ENCODE peak calls at places on chromosomes 6 and 20, in seven cellular contexts. One of them, this sample, is unnamed.

GRCh38 chr6:136525586-136526195 is 24.5 kb downstream of the MAP7 start:
- DNase-seq in foreskin keratinocyte: peak
- DNase-seq in BE2C: peak
- DNase-seq in HL-60: no peak
- DNase-seq in lower leg skin: no peak
- DNase-seq in fibroblast of the aortic adventitia: no peak
- DNase-seq in kidney: no peak
- DNase-seq in this sample: no peak

GRCh38 chr6:7661364-7661763 is 64.5 kb upstream of the BMP6 start:
- DNase-seq in lower leg skin: no peak
- DNase-seq in BE2C: no peak
- DNase-seq in fibroblast of the aortic adventitia: no peak
- DNase-seq in foreskin keratinocyte: no peak
- DNase-seq in kidney: no peak
- DNase-seq in HL-60: no peak
- DNase-seq in this sample: no peak

GRCh38 chr6:28544211-28544610 is 18.5 kb downstream of the GPX5 start:
- DNase-seq in fibroblast of the aortic adventitia: no peak
- DNase-seq in kidney: no peak
- DNase-seq in lower leg skin: no peak
- DNase-seq in HL-60: no peak
- DNase-seq in BE2C: no peak
- DNase-seq in foreskin keratinocyte: no peak
- DNase-seq in this sample: no peak

GRCh38 chr6:131063028-131063763 is at the start of gene EPB41L2:
- DNase-seq in foreskin keratinocyte: peak
- DNase-seq in BE2C: peak
- DNase-seq in HL-60: no peak
- DNase-seq in lower leg skin: peak
- DNase-seq in kidney: peak
- DNase-seq in fibroblast of the aortic adventitia: peak
- DNase-seq in this sample: peak

GRCh38 chr20:51583073-51583472 is 40.6 kb upstream of the NFATC2 start:
- DNase-seq in HL-60: no peak
- DNase-seq in lower leg skin: no peak
- DNase-seq in kidney: no peak
- DNase-seq in fibroblast of the aortic adventitia: no peak
- DNase-seq in foreskin keratinocyte: no peak
- DNase-seq in BE2C: no peak
- DNase-seq in this sample: no peak

GRCh38 chr6:37546141-37546871 is 46.6 kb upstream of the CCDC167 start:
- DNase-seq in BE2C: peak
- DNase-seq in lower leg skin: no peak
- DNase-seq in HL-60: no peak
- DNase-seq in kidney: no peak
- DNase-seq in foreskin keratinocyte: peak
- DNase-seq in fibroblast of the aortic adventitia: no peak
- DNase-seq in this sample: no peak

GRCh38 chr20:11048739-11049138 is 374.9 kb upstream of the JAG1 start:
- DNase-seq in fibroblast of the aortic adventitia: no peak
- DNase-seq in HL-60: no peak
- DNase-seq in BE2C: no peak
- DNase-seq in kidney: no peak
- DNase-seq in lower leg skin: no peak
- DNase-seq in foreskin keratinocyte: peak
- DNase-seq in this sample: no peak

GRCh38 chr6:168699631-168700315 is 258.8 kb downstream of the SMOC2 start:
- DNase-seq in BE2C: no peak
- DNase-seq in foreskin keratinocyte: no peak
- DNase-seq in kidney: peak
- DNase-seq in lower leg skin: no peak
- DNase-seq in fibroblast of the aortic adventitia: peak
- DNase-seq in HL-60: no peak
- DNase-seq in this sample: no peak

GRCh38 chr20:22827916-22828315 is 207.2 kb upstream of the SSTR4 start:
- DNase-seq in kidney: no peak
- DNase-seq in lower leg skin: no peak
- DNase-seq in fibroblast of the aortic adventitia: no peak
- DNase-seq in foreskin keratinocyte: peak
- DNase-seq in BE2C: no peak
- DNase-seq in HL-60: no peak
- DNase-seq in this sample: no peak

GRCh38 chr6:125823180-125823579 is 32.4 kb downstream of the NCOA7 start:
- DNase-seq in kidney: no peak
- DNase-seq in lower leg skin: no peak
- DNase-seq in BE2C: no peak
- DNase-seq in fibroblast of the aortic adventitia: no peak
- DNase-seq in foreskin keratinocyte: no peak
- DNase-seq in HL-60: no peak
- DNase-seq in this sample: no peak

GRCh38 chr6:52663120-52663934 is 7.6 kb upstream of the TMEM14A start:
- DNase-seq in HL-60: no peak
- DNase-seq in foreskin keratinocyte: no peak
- DNase-seq in fibroblast of the aortic adventitia: peak
- DNase-seq in BE2C: peak
- DNase-seq in kidney: no peak
- DNase-seq in lower leg skin: no peak
- DNase-seq in this sample: peak

GRCh38 chr6:33719326-33719987 is 8.0 kb upstream of the UQCC2 start:
- DNase-seq in lower leg skin: no peak
- DNase-seq in BE2C: no peak
- DNase-seq in kidney: no peak
- DNase-seq in HL-60: no peak
- DNase-seq in foreskin keratinocyte: no peak
- DNase-seq in fibroblast of the aortic adventitia: no peak
- DNase-seq in this sample: no peak

GRCh38 chr20:34581341-34582189 is 23.0 kb downstream of the MAP1LC3A start:
- DNase-seq in kidney: no peak
- DNase-seq in BE2C: no peak
- DNase-seq in fibroblast of the aortic adventitia: peak
- DNase-seq in HL-60: no peak
- DNase-seq in foreskin keratinocyte: peak
- DNase-seq in lower leg skin: no peak
- DNase-seq in this sample: no peak

DNA sequence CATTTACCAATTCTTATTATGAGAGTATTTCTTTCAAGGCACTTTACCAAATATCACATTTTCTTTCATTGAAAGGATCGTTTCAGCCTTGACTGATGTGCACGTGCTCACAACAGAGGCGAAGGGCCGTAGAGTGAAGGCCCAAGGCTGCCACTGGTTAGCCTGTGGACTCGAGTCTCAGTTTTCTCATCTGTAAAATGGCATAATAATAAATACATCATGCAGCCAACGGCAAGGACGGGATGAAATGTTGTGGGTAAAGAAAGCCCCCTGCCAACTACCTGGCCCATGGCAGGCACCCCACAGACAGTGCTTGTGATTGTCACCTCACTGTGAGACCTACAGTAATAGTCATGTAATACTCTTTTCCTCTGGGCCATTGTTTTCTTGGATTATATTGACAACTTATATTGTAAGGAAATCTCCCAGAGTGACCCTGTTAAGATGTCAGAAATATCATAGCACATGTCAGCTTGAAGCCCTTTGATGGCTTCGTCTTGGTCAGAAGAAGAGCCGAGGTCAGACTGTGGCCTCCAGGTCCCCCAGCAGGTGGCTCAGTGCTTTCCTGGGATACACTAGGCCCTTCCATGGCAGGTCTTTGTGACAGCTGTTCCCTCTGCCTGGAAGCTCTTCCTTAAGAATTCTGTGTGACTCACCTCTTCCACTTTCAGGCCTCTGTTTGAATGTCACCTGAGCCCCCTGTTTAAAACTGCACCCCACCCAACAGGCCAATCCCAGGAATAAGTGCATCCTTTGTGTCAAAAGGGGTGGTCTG is 36.3 kb downstream of the FAM50B start:
- DNase-seq in BE2C: no peak
- DNase-seq in foreskin keratinocyte: no peak
- DNase-seq in HL-60: no peak
- DNase-seq in lower leg skin: no peak
- DNase-seq in kidney: no peak
- DNase-seq in fibroblast of the aortic adventitia: no peak
- DNase-seq in this sample: peak
- TF ChIP-seq CTCF in BE2C: peak
- TF ChIP-seq CTCF in foreskin keratinocyte: peak
- TF ChIP-seq CTCF in HL-60: no peak
- TF ChIP-seq CTCF in lower leg skin: no peak
- TF ChIP-seq CTCF in kidney: peak
- TF ChIP-seq CTCF in fibroblast of the aortic adventitia: no peak
- TF ChIP-seq CTCF in this sample: no peak

GRCh38 chr20:53195882-53196610 is 223.9 kb downstream of the TSHZ2 start:
- DNase-seq in lower leg skin: no peak
- DNase-seq in HL-60: no peak
- DNase-seq in kidney: no peak
- DNase-seq in foreskin keratinocyte: no peak
- DNase-seq in BE2C: no peak
- DNase-seq in fibroblast of the aortic adventitia: no peak
- DNase-seq in this sample: no peak
- TF ChIP-seq CTCF in lower leg skin: no peak
- TF ChIP-seq CTCF in HL-60: no peak
- TF ChIP-seq CTCF in kidney: no peak
- TF ChIP-seq CTCF in foreskin keratinocyte: no peak
- TF ChIP-seq CTCF in BE2C: no peak
- TF ChIP-seq CTCF in fibroblast of the aortic adventitia: no peak
- TF ChIP-seq CTCF in this sample: no peak

DNA sequence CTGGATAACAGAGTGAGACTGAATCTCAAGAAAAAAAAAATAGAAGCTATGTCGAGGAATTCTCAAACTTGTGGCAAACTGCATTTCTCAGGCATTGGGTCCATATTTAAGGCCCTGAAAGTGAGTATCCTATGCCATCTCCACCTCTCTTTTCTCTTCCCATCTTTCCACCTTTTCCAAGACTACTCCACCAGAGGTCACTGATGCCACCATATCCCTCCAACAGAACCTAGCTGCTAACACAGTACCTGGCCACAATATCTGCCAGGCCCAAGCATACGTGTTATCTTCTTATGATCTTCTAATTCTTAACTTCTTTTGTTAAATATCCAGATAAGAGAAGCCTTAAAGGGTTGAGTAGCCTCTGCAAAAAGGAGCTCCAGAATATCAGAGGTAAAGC is 8.2 kb upstream of the ADGRF4 start:
- DNase-seq in BE2C: no peak
- DNase-seq in kidney: no peak
- DNase-seq in HL-60: no peak
- DNase-seq in lower leg skin: no peak
- DNase-seq in fibroblast of the aortic adventitia: no peak
- DNase-seq in foreskin keratinocyte: no peak
- DNase-seq in this sample: no peak
- TF ChIP-seq CTCF in BE2C: no peak
- TF ChIP-seq CTCF in kidney: no peak
- TF ChIP-seq CTCF in HL-60: no peak
- TF ChIP-seq CTCF in lower leg skin: no peak
- TF ChIP-seq CTCF in fibroblast of the aortic adventitia: no peak
- TF ChIP-seq CTCF in foreskin keratinocyte: peak
- TF ChIP-seq CTCF in this sample: no peak

GRCh38 chr6:73901986-73902385 is 206.0 kb downstream of the CD109 start:
- DNase-seq in BE2C: no peak
- DNase-seq in lower leg skin: no peak
- DNase-seq in foreskin keratinocyte: no peak
- DNase-seq in fibroblast of the aortic adventitia: no peak
- DNase-seq in kidney: no peak
- DNase-seq in HL-60: no peak
- DNase-seq in this sample: no peak

GRCh38 chr6:73893696-73894095 is 197.7 kb downstream of the CD109 start:
- DNase-seq in foreskin keratinocyte: peak
- DNase-seq in kidney: no peak
- DNase-seq in BE2C: no peak
- DNase-seq in HL-60: no peak
- DNase-seq in lower leg skin: no peak
- DNase-seq in fibroblast of the aortic adventitia: no peak
- DNase-seq in this sample: no peak

GRCh38 chr6:73903155-73903554 is 207.2 kb downstream of the CD109 start:
- DNase-seq in kidney: no peak
- DNase-seq in lower leg skin: no peak
- DNase-seq in HL-60: no peak
- DNase-seq in BE2C: no peak
- DNase-seq in fibroblast of the aortic adventitia: no peak
- DNase-seq in foreskin keratinocyte: no peak
- DNase-seq in this sample: no peak

GRCh38 chr6:73901311-73901710 is 205.3 kb downstream of the CD109 start:
- DNase-seq in HL-60: no peak
- DNase-seq in BE2C: no peak
- DNase-seq in fibroblast of the aortic adventitia: no peak
- DNase-seq in lower leg skin: no peak
- DNase-seq in foreskin keratinocyte: no peak
- DNase-seq in kidney: no peak
- DNase-seq in this sample: no peak

GRCh38 chr6:73898599-73898998 is 202.6 kb downstream of the CD109 start:
- DNase-seq in BE2C: no peak
- DNase-seq in kidney: no peak
- DNase-seq in fibroblast of the aortic adventitia: peak
- DNase-seq in HL-60: no peak
- DNase-seq in foreskin keratinocyte: peak
- DNase-seq in lower leg skin: no peak
- DNase-seq in this sample: no peak
- TF ChIP-seq CTCF in BE2C: no peak
- TF ChIP-seq CTCF in kidney: no peak
- TF ChIP-seq CTCF in fibroblast of the aortic adventitia: no peak
- TF ChIP-seq CTCF in HL-60: no peak
- TF ChIP-seq CTCF in foreskin keratinocyte: peak
- TF ChIP-seq CTCF in lower leg skin: no peak
- TF ChIP-seq CTCF in this sample: no peak

DNA sequence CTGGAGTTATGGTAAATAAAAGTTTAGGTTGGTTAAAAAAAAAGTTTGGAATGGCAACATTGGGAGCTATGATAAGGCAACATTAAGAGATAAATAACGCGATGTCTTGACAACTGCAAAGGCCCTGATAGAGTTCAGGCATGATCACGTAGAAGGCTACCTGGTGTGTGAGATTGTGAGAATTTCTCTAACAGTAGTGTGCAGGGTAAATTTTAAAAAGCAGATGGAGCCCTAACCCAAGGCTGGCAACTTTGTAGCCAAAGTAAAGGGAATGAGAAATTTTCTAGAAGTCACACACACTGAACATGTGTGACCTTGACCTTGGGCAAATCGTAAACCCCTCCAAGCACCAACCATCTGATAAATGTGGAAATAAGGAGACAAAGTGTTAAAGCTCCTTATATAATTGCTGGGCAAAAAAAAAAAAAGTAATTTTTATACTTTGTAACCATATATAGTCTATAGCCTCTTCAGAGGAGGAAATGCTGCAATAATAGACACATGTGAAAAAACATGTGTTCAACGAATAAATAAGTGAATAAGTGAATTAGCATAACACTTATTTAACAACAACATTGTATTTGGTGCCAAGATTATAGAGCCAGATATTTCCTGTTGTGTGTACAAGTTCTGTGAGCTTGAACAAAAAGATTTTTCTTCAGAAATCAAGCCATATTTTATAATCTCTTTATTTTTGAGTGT is 18.2 kb downstream of the KCNQ5 start:
- DNase-seq in foreskin keratinocyte: no peak
- DNase-seq in kidney: no peak
- DNase-seq in lower leg skin: no peak
- DNase-seq in BE2C: no peak
- DNase-seq in fibroblast of the aortic adventitia: no peak
- DNase-seq in HL-60: no peak
- DNase-seq in this sample: no peak
- TF ChIP-seq CTCF in foreskin keratinocyte: peak
- TF ChIP-seq CTCF in kidney: no peak
- TF ChIP-seq CTCF in lower leg skin: no peak
- TF ChIP-seq CTCF in BE2C: no peak
- TF ChIP-seq CTCF in fibroblast of the aortic adventitia: peak
- TF ChIP-seq CTCF in HL-60: no peak
- TF ChIP-seq CTCF in this sample: no peak